ENCODE peak calls at places on chromosomes 5 and 9, in seven cellular contexts. V is AG04450, J is fibroblast of the aortic adventitia, O is MM.1S, P is brain microvascular endothelial cell, A is BJ, D is cardiac fibroblast. F is an unnamed sample.

GRCh38 chr5:161089569-161089968 is 237.6 kb upstream of the ATP10B start:
- DNase-seq in A (no peak), D (no peak), J (no peak), O (no peak), P (no peak), V (no peak), F (no peak)

GRCh38 chr5:38319486-38319885 is 61.1 kb downstream of the EGFLAM start:
- DNase-seq in A (no peak), D (no peak), J (no peak), V (no peak), P (no peak), O (no peak), F (no peak)

GRCh38 chr9:125119643-125120286 is 23.6 kb downstream of the SCAI start:
- DNase-seq in A (peak; percentile 67), P (no peak), V (no peak), J (peak; percentile 31), D (no peak), O (no peak), F (peak; percentile 62)

GRCh38 chr5:76460104-76460503 is 57.0 kb downstream of the IQGAP2 start:
- DNase-seq in A (no peak), D (no peak), P (no peak), O (no peak), V (no peak), J (no peak), F (no peak)

GRCh38 chr5:140628711-140629110 is 4.3 kb downstream of the CD14 start:
- DNase-seq in A (no peak), J (peak; percentile 22), D (no peak), O (no peak), P (peak; percentile 9), V (no peak), F (no peak)

GRCh38 chr5:154179846-154180710 is 10.5 kb upstream of the GALNT10 start:
- DNase-seq in V (peak; percentile 33), P (peak; percentile 52), A (no peak), O (peak; percentile 75), J (peak; percentile 78), D (peak; percentile 81), F (peak; percentile 67)

GRCh38 chr5:178131446-178131996 is 707 bp downstream of the RMND5B start:
- DNase-seq in O (no peak), D (no peak), A (no peak), V (no peak), J (no peak), P (no peak), F (no peak)

GRCh38 chr5:1204693-1205242 is 3.4 kb downstream of the SLC6A19 start:
- DNase-seq in A (no peak), P (peak; percentile 12), D (peak; percentile 31), J (peak; percentile 22), O (no peak), V (no peak), F (peak; percentile 5)

GRCh38 chr9:110178281-110178680 is 29.7 kb downstream of the C9orf152 start:
- DNase-seq in O (no peak), J (no peak), V (no peak), A (no peak), D (no peak), P (no peak), F (no peak)

GRCh38 chr9:111959468-111959941 is 62.9 kb downstream of the UGCG start:
- DNase-seq in V (no peak), J (peak; percentile 91), D (peak; percentile 79), P (peak; percentile 89), O (no peak), A (peak; percentile 74), F (peak; percentile 98)

GRCh38 chr5:168227001-168227400 is 64.4 kb upstream of the WWC1 start:
- DNase-seq in V (no peak), A (no peak), J (no peak), O (no peak), P (peak; percentile 2), D (peak; percentile 37), F (no peak)

GRCh38 chr5:98927988-98928801 is 612 bp downstream of the CHD1 start:
- DNase-seq in V (no peak), O (peak; percentile 50), D (peak; percentile 76), J (peak; percentile 59), A (no peak), P (peak; percentile 26), F (peak; percentile 50)

GRCh38 chr9:68878450-68878849 is 135.5 kb downstream of the PRKACG start:
- DNase-seq in A (no peak), V (no peak), D (no peak), J (no peak), P (no peak), O (no peak), F (no peak)

GRCh38 chr9:124126571-124127289 is 115.2 kb downstream of the LHX2 start:
- DNase-seq in P (peak; percentile 53), O (peak; percentile 79), J (peak; percentile 72), A (no peak), V (no peak), D (peak; percentile 76), F (peak; percentile 51)

GRCh38 chr9:132507670-132508469 is 74.5 kb upstream of the BARHL1 start:
- DNase-seq in V (peak; percentile 34), O (peak; percentile 50), J (peak; percentile 74), P (peak; percentile 72), A (no peak), D (peak; percentile 76), F (peak; percentile 57)

GRCh38 chr5:142894749-142895148 is 124.6 kb downstream of the ARHGAP26 start:
- DNase-seq in A (peak; percentile 73), O (no peak), J (peak; percentile 77), D (peak; percentile 46), P (peak; percentile 40), V (no peak), F (peak; percentile 90)

GRCh38 chr5:57319633-57320032 is 145.8 kb downstream of the GPBP1 start:
- DNase-seq in P (no peak), V (no peak), D (no peak), J (no peak), O (no peak), A (no peak), F (no peak)

GRCh38 chr9:121851641-121852091 is 200.2 kb downstream of the DAB2IP start:
- DNase-seq in D (no peak), P (no peak), J (no peak), V (no peak), A (no peak), O (no peak), F (no peak)

GRCh38 chr5:179762079-179762780 is 29.6 kb downstream of the MAML1 start:
- DNase-seq in V (no peak), O (peak; percentile 18), J (peak; percentile 74), A (no peak), P (peak; percentile 31), D (peak; percentile 26), F (peak; percentile 83)

GRCh38 chr9:95031711-95032461 is 285.6 kb downstream of the FANCC start:
- DNase-seq in P (no peak), D (no peak), O (peak; percentile 77), J (no peak), A (no peak), V (no peak), F (no peak)

GRCh38 chr9:124735121-124735520 is 36.0 kb downstream of the NR6A1 start:
- DNase-seq in P (no peak), V (no peak), A (no peak), D (peak; percentile 49), O (no peak), J (peak; percentile 74), F (peak; percentile 86)

GRCh38 chr9:19875291-19875910 is 86.6 kb upstream of the SLC24A2 start:
- DNase-seq in J (no peak), V (no peak), A (no peak), P (peak; percentile 69), O (no peak), D (no peak), F (peak; percentile 25)

GRCh38 chr9:89669361-89669842 is 64.6 kb downstream of the GADD45G start:
- DNase-seq in V (no peak), P (no peak), O (no peak), A (no peak), J (no peak), D (no peak), F (no peak)

GRCh38 chr5:154118832-154119442 is 71.6 kb upstream of the GALNT10 start:
- DNase-seq in V (no peak), J (no peak), A (no peak), P (peak; percentile 1), O (no peak), D (no peak), F (no peak)

GRCh38 chr5:76685598-76686169 is 30.2 kb upstream of the F2R start:
- DNase-seq in P (no peak), A (no peak), J (no peak), D (no peak), V (no peak), O (no peak), F (no peak)

GRCh38 chr5:116554764-116555163 is 19.9 kb downstream of the SEMA6A start:
- DNase-seq in J (no peak), V (no peak), A (no peak), P (no peak), O (no peak), D (no peak), F (no peak)

GRCh38 chr5:44454002-44454401 is 64.8 kb upstream of the FGF10 start:
- DNase-seq in O (no peak), V (no peak), J (no peak), A (no peak), D (no peak), P (no peak), F (no peak)
- TF ChIP-seq CTCF in O (no peak), V (no peak), J (no peak), A (no peak), D (no peak), P (no peak), F (no peak)

GRCh38 chr9:123039617-123040219 is 6.3 kb downstream of the GPR21 start:
- DNase-seq in V (no peak), D (peak; percentile 60), O (no peak), J (peak; percentile 59), P (no peak), A (no peak), F (peak; percentile 25)
- H3K4me3 ChIP-seq in V (no peak overlapping the region), D (no peak overlapping the region), O (no peak overlapping the region), J (no peak overlapping the region), P (no peak overlapping the region), A (no peak overlapping the region), F (no peak overlapping the region)

GRCh38 chr5:145797336-145797735 is 37.8 kb downstream of the PRELID2 start:
- DNase-seq in A (no peak), J (peak; percentile 12), P (peak; percentile 51), D (peak; percentile 35), V (no peak), O (peak; percentile 40), F (peak; percentile 6)
- TF ChIP-seq CTCF in A (no peak), J (no peak), P (peak; percentile 29), D (peak; percentile 8), V (peak; percentile 1), O (no peak), F (no peak)

DNA sequence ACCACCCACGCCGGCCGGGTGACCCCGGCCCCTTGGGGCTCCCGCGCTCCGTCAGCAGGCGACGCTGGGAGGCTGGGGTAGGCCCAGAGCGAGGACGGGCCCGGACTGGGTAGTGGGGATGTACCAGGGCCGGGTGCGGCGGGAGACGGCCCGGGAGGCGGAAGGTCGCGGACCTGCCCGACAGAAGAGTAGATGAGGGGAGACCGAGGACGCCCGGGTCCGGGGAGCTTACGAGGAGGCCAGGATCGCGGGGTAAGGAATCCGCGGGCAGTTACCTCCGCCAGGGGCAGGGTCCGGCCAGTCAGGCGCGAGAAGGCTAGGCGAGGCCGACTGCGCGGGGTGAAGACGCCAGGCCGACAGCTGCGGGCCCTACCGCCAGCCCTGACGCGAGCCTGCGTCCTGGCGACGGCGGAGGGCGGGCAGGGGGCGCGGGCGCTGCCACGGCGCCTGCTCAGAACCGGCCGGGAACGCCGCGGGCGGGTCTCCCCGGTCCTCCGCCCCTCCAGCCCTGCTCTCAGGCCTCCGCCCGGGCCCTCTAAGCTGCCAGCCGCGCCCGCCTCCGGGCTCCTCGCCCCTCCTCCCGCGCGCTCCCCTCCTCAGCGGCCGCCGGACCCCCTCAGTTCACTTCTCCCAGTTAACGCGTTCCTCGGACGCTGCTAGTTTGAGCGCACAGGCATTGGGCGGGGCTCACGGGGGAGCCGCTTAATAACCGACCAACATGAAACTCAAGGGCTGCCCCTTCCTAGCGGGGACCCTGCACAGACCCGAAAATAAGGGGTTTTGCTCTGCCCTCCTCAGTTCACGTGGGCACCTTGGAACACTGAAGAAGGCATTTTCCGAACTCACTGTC is at the start of gene CPLANE1:
- DNase-seq in P (peak; percentile 56), J (peak; percentile 72), O (peak; percentile 63), V (peak; percentile 29), D (peak; percentile 91), A (peak; percentile 27), F (peak; percentile 80)
- H3K4me3 ChIP-seq in P (peak within 1 kb of the TSS; percentile 88), J (peak within 1 kb of the TSS; percentile 84), O (peak within 1 kb of the TSS; percentile 72), V (peak within 1 kb of the TSS; percentile 79), D (peak within 1 kb of the TSS; percentile 82), A (peak within 1 kb of the TSS; percentile 92), F (peak within 1 kb of the TSS; percentile 82)